ENCODE peak calls at places on chromosomes 16 and 17, in seven cellular contexts. T is adrenal gland, L is Panc1, N is colonic mucosa, X is BJ, A is lower lobe of right lung, S is HCT116. F is an unnamed sample. For H3K36me3, the result is how much of the 10 kb centered on the place peaks cover.

GRCh38 chr16:16797239-16797638 is 418.3 kb downstream of the NPIPA7 start:
- DNase-seq in A (no peak), X (no peak), S (no peak), N (no peak), T (no peak), L (no peak), F (no peak)

GRCh38 chr17:7655541-7655840 is 4.8 kb downstream of the ATP1B2 start:
- DNase-seq in X (no peak), S (no peak), A (no peak), N (no peak), L (no peak), T (no peak), F (peak)

GRCh38 chr16:53775821-53776431 is 72.0 kb downstream of the FTO start:
- DNase-seq in S (no peak), N (peak), A (no peak), X (peak), L (no peak), T (peak), F (no peak)

GRCh38 chr16:27179500-27180072 is 23.7 kb upstream of the KDM8 start:
- DNase-seq in N (peak), S (peak), X (no peak), T (peak), L (no peak), A (peak), F (peak)

GRCh38 chr16:64206877-64207276 is 915.0 kb downstream of the CDH11 start:
- DNase-seq in A (no peak), S (no peak), X (no peak), L (no peak), T (no peak), N (no peak), F (no peak)

GRCh38 chr16:23900480-23901177 is 64.8 kb downstream of the PRKCB start:
- DNase-seq in T (no peak), L (no peak), N (no peak), A (no peak), X (no peak), S (no peak), F (no peak)

GRCh38 chr17:76474894-76475293 is 7.5 kb downstream of the AANAT start:
- DNase-seq in A (no peak), S (no peak), N (no peak), T (no peak), X (no peak), L (no peak), F (no peak)

GRCh38 chr16:85861095-85861825 is 37.7 kb upstream of the IRF8 start:
- DNase-seq in L (no peak), S (no peak), N (peak), A (no peak), T (no peak), X (no peak), F (no peak)

GRCh38 chr16:51289336-51289735 is 138.3 kb upstream of the SALL1 start:
- DNase-seq in X (no peak), T (no peak), S (no peak), L (no peak), A (no peak), N (no peak), F (no peak)

GRCh38 chr17:66349549-66350245 is 47.3 kb downstream of the PRKCA start:
- DNase-seq in S (no peak), T (no peak), L (no peak), A (no peak), N (peak), X (no peak), F (no peak)

GRCh38 chr16:53501216-53501859 is 1.7 kb downstream of the AKTIP start:
- DNase-seq in L (no peak), T (no peak), A (no peak), S (no peak), N (no peak), X (no peak), F (no peak)

GRCh38 chr16:12395266-12395665 is 408.4 kb downstream of the CPPED1 start:
- DNase-seq in A (no peak), N (no peak), S (no peak), X (no peak), L (no peak), T (no peak), F (no peak)

GRCh38 chr16:59632266-59632855 is 898.2 kb upstream of the GOT2 start:
- DNase-seq in T (no peak), X (no peak), S (no peak), N (no peak), A (no peak), L (no peak), F (no peak)

GRCh38 chr17:17553217-17554195 is 38.0 kb downstream of the PEMT start:
- DNase-seq in N (no peak), X (no peak), T (no peak), L (no peak), A (no peak), S (no peak), F (no peak)
- H3K36me3 ChIP-seq in N (under half), X (under half), T (under half), L (under half), A (under half), S (under half), F (under half)

GRCh38 chr16:894841-895240 is 75.9 kb downstream of the LMF1 start:
- DNase-seq in X (no peak), N (no peak), A (no peak), S (no peak), L (no peak), T (no peak), F (no peak)
- TF ChIP-seq CTCF in X (no peak), N (no peak), A (no peak), S (no peak), L (peak), T (no peak), F (no peak)

GRCh38 chr17:29595107-29595942 is 2.4 kb downstream of the ANKRD13B start:
- DNase-seq in N (no peak), S (no peak), L (no peak), T (no peak), A (no peak), X (no peak), F (no peak)

GRCh38 chr17:29592850-29593545 is at the start of gene ANKRD13B:
- DNase-seq in N (peak), S (no peak), X (no peak), T (no peak), A (peak), L (no peak), F (no peak)

GRCh38 chr17:29595943-29596774 is 3.2 kb downstream of the ANKRD13B start:
- DNase-seq in N (no peak), X (no peak), S (no peak), L (no peak), A (peak), T (no peak), F (no peak)

GRCh38 chr17:29593546-29594440 is 861 bp downstream of the ANKRD13B start:
- DNase-seq in S (no peak), N (no peak), T (no peak), A (peak), L (no peak), X (no peak), F (no peak)

DNA sequence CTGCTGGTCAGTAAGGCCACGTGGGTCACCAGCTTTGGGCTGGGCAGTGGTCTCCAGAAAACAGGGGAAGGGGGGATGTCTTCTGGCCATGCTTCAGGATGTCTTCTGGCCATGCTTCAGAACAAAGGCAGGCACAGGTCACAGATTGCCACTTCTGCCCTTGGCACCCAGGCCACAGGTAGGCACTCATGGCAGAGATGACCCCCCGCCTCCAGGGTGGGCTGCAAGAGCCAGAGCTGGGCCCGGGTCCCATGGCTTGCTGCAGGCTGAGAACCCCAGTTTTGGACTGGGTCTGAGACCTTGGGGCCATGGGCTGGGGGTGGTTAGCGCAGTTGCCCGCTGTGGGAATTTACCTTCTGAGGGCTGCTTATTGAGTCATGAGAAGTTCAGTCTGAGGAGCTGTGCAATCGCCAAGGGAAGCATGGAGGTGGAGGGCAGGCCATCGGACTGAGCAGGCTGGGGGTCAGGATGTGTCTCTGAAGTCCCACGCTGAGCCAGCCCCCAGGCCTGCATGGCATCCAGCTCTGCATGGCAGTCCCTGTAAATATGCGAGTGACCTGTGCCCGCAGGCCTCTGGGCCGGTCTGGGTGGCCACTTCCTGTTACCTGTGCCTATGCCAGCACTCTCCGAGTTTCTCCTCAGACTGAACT is 1.6 kb downstream of the ANKRD13B start:
- DNase-seq in L (no peak), S (no peak), N (no peak), A (peak), X (no peak), T (no peak), F (no peak)
- H3K4me3 ChIP-seq in L (peak), S (peak), N (no peak), A (peak), X (no peak), T (no peak), F (no peak)

GRCh38 chr17:81230043-81230820 is 7.5 kb upstream of the CEP131 start:
- DNase-seq in X (no peak), T (no peak), N (no peak), L (no peak), A (no peak), S (no peak), F (peak)
- H3K36me3 ChIP-seq in X (under half), T (under half), N (under half), L (under half), A (half or more), S (under half), F (under half)

GRCh38 chr17:34562387-34562786 is 17.0 kb upstream of the TMEM132E start:
- DNase-seq in L (no peak), S (no peak), N (no peak), X (no peak), T (no peak), A (no peak), F (no peak)
- TF ChIP-seq CTCF in L (peak), S (no peak), N (no peak), X (peak), T (peak), A (no peak), F (peak)

DNA sequence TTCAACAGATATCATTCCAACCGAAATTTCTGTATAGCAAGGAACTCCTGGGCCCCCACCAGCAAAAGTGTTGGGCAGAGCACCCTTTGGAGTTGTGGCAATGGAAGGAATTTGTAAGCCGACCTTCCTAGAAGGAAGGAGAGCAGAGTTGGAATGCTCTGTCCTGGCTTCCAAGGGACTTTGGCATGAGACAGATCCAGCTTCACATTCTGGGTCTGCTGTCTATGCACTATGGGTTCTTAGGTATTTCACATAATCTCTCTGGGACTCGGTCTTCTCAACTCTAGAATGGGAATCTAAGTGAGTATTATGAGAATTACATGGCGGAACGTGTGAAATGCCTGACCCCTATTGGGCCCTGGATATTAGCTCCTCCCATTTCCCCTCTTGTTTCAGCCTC is 63.2 kb upstream of the MARCHF10 start:
- DNase-seq in A (no peak), S (no peak), X (no peak), T (no peak), N (no peak), L (no peak), F (no peak)
- H3K4me3 ChIP-seq in A (no peak), S (no peak), X (no peak), T (no peak), N (no peak), L (no peak), F (no peak)

F was measured in GM06990.